ENCODE peak calls at places on chromosomes 16 and 17, in seven cellular contexts. One of them, this sample, is unnamed.

GRCh38 chr17:49487202-49487601 is 7.9 kb upstream of the NGFR start:
- DNase-seq in endothelial cell: no peak
- DNase-seq in stimulated activated CD4-positive, alpha-beta T cell treated with anti-CD3 and anti-CD28 coated beads, Interleukin-1b, Interleukin-23, amount 100 ng/mL, for 24 hours: no peak
- DNase-seq in Caki2: no peak
- DNase-seq in NCI-H226: no peak
- DNase-seq in left cardiac atrium: no peak
- DNase-seq in uterus: no peak
- DNase-seq in this sample: no peak

GRCh38 chr17:82437325-82437668 is 13.3 kb downstream of the CYBC1 start:
- DNase-seq in NCI-H226: no peak
- DNase-seq in endothelial cell: no peak
- DNase-seq in stimulated activated CD4-positive, alpha-beta T cell treated with anti-CD3 and anti-CD28 coated beads, Interleukin-1b, Interleukin-23, amount 100 ng/mL, for 24 hours: no peak
- DNase-seq in Caki2: no peak
- DNase-seq in left cardiac atrium: no peak
- DNase-seq in uterus: no peak
- DNase-seq in this sample: no peak

GRCh38 chr17:4250887-4251286 is 12.9 kb downstream of the ANKFY1 start:
- DNase-seq in left cardiac atrium: no peak
- DNase-seq in endothelial cell: no peak
- DNase-seq in Caki2: no peak
- DNase-seq in stimulated activated CD4-positive, alpha-beta T cell treated with anti-CD3 and anti-CD28 coated beads, Interleukin-1b, Interleukin-23, amount 100 ng/mL, for 24 hours: no peak
- DNase-seq in uterus: no peak
- DNase-seq in NCI-H226: no peak
- DNase-seq in this sample: no peak

GRCh38 chr16:85064186-85064585 is 36.6 kb downstream of the KIAA0513 start:
- DNase-seq in left cardiac atrium: no peak
- DNase-seq in stimulated activated CD4-positive, alpha-beta T cell treated with anti-CD3 and anti-CD28 coated beads, Interleukin-1b, Interleukin-23, amount 100 ng/mL, for 24 hours: no peak
- DNase-seq in uterus: no peak
- DNase-seq in Caki2: no peak
- DNase-seq in endothelial cell: no peak
- DNase-seq in NCI-H226: no peak
- DNase-seq in this sample: no peak

GRCh38 chr17:13362341-13363122 is 239.2 kb downstream of the HS3ST3A1 start:
- DNase-seq in uterus: no peak
- DNase-seq in left cardiac atrium: no peak
- DNase-seq in stimulated activated CD4-positive, alpha-beta T cell treated with anti-CD3 and anti-CD28 coated beads, Interleukin-1b, Interleukin-23, amount 100 ng/mL, for 24 hours: no peak
- DNase-seq in Caki2: peak
- DNase-seq in NCI-H226: no peak
- DNase-seq in endothelial cell: no peak
- DNase-seq in this sample: peak

GRCh38 chr17:35019386-35020179 is 39.3 kb downstream of the LIG3 start:
- DNase-seq in left cardiac atrium: no peak
- DNase-seq in stimulated activated CD4-positive, alpha-beta T cell treated with anti-CD3 and anti-CD28 coated beads, Interleukin-1b, Interleukin-23, amount 100 ng/mL, for 24 hours: no peak
- DNase-seq in Caki2: no peak
- DNase-seq in uterus: no peak
- DNase-seq in endothelial cell: no peak
- DNase-seq in NCI-H226: no peak
- DNase-seq in this sample: no peak

GRCh38 chr17:49216953-49217650 is 6.6 kb downstream of the ABI3 start:
- DNase-seq in Caki2: no peak
- DNase-seq in uterus: peak
- DNase-seq in left cardiac atrium: peak
- DNase-seq in NCI-H226: no peak
- DNase-seq in stimulated activated CD4-positive, alpha-beta T cell treated with anti-CD3 and anti-CD28 coated beads, Interleukin-1b, Interleukin-23, amount 100 ng/mL, for 24 hours: no peak
- DNase-seq in endothelial cell: no peak
- DNase-seq in this sample: no peak

GRCh38 chr16:86389566-86390328 is 120.6 kb upstream of the FOXF1 start:
- DNase-seq in left cardiac atrium: no peak
- DNase-seq in Caki2: no peak
- DNase-seq in stimulated activated CD4-positive, alpha-beta T cell treated with anti-CD3 and anti-CD28 coated beads, Interleukin-1b, Interleukin-23, amount 100 ng/mL, for 24 hours: no peak
- DNase-seq in uterus: peak
- DNase-seq in NCI-H226: no peak
- DNase-seq in endothelial cell: no peak
- DNase-seq in this sample: no peak

GRCh38 chr16:88393034-88393433 is 10.3 kb downstream of the ZNF469 start:
- DNase-seq in uterus: no peak
- DNase-seq in NCI-H226: no peak
- DNase-seq in left cardiac atrium: no peak
- DNase-seq in stimulated activated CD4-positive, alpha-beta T cell treated with anti-CD3 and anti-CD28 coated beads, Interleukin-1b, Interleukin-23, amount 100 ng/mL, for 24 hours: no peak
- DNase-seq in endothelial cell: no peak
- DNase-seq in Caki2: no peak
- DNase-seq in this sample: peak

GRCh38 chr16:9778879-9779278 is 403.3 kb downstream of the GRIN2A start:
- DNase-seq in Caki2: no peak
- DNase-seq in left cardiac atrium: no peak
- DNase-seq in NCI-H226: no peak
- DNase-seq in uterus: no peak
- DNase-seq in stimulated activated CD4-positive, alpha-beta T cell treated with anti-CD3 and anti-CD28 coated beads, Interleukin-1b, Interleukin-23, amount 100 ng/mL, for 24 hours: no peak
- DNase-seq in endothelial cell: no peak
- DNase-seq in this sample: no peak

GRCh38 chr17:29567362-29568330 is 809 bp upstream of the ABHD15 start:
- DNase-seq in Caki2: peak
- DNase-seq in endothelial cell: peak
- DNase-seq in stimulated activated CD4-positive, alpha-beta T cell treated with anti-CD3 and anti-CD28 coated beads, Interleukin-1b, Interleukin-23, amount 100 ng/mL, for 24 hours: no peak
- DNase-seq in uterus: peak
- DNase-seq in left cardiac atrium: peak
- DNase-seq in NCI-H226: peak
- DNase-seq in this sample: no peak

GRCh38 chr17:76561799-76562268 is 22.0 kb downstream of the PRCD start:
- DNase-seq in uterus: no peak
- DNase-seq in NCI-H226: peak
- DNase-seq in stimulated activated CD4-positive, alpha-beta T cell treated with anti-CD3 and anti-CD28 coated beads, Interleukin-1b, Interleukin-23, amount 100 ng/mL, for 24 hours: no peak
- DNase-seq in endothelial cell: no peak
- DNase-seq in Caki2: no peak
- DNase-seq in left cardiac atrium: no peak
- DNase-seq in this sample: no peak

GRCh38 chr17:59416184-59416583 is 84.7 kb downstream of the YPEL2 start:
- DNase-seq in left cardiac atrium: no peak
- DNase-seq in stimulated activated CD4-positive, alpha-beta T cell treated with anti-CD3 and anti-CD28 coated beads, Interleukin-1b, Interleukin-23, amount 100 ng/mL, for 24 hours: no peak
- DNase-seq in endothelial cell: no peak
- DNase-seq in Caki2: no peak
- DNase-seq in uterus: no peak
- DNase-seq in NCI-H226: no peak
- DNase-seq in this sample: no peak

GRCh38 chr17:27442702-27443101 is 13.5 kb upstream of the KSR1 start:
- DNase-seq in uterus: no peak
- DNase-seq in endothelial cell: no peak
- DNase-seq in left cardiac atrium: no peak
- DNase-seq in NCI-H226: no peak
- DNase-seq in Caki2: no peak
- DNase-seq in stimulated activated CD4-positive, alpha-beta T cell treated with anti-CD3 and anti-CD28 coated beads, Interleukin-1b, Interleukin-23, amount 100 ng/mL, for 24 hours: no peak
- DNase-seq in this sample: peak

GRCh38 chr17:29613371-29613837 is 9.3 kb downstream of the CORO6 start:
- DNase-seq in endothelial cell: peak
- DNase-seq in left cardiac atrium: peak
- DNase-seq in NCI-H226: no peak
- DNase-seq in uterus: peak
- DNase-seq in stimulated activated CD4-positive, alpha-beta T cell treated with anti-CD3 and anti-CD28 coated beads, Interleukin-1b, Interleukin-23, amount 100 ng/mL, for 24 hours: peak
- DNase-seq in Caki2: peak
- DNase-seq in this sample: peak

GRCh38 chr17:73841431-73842060 is 197.3 kb upstream of the SDK2 start:
- DNase-seq in stimulated activated CD4-positive, alpha-beta T cell treated with anti-CD3 and anti-CD28 coated beads, Interleukin-1b, Interleukin-23, amount 100 ng/mL, for 24 hours: no peak
- DNase-seq in left cardiac atrium: no peak
- DNase-seq in uterus: no peak
- DNase-seq in endothelial cell: peak
- DNase-seq in Caki2: no peak
- DNase-seq in NCI-H226: no peak
- DNase-seq in this sample: peak

GRCh38 chr17:82587234-82588086 is 60.8 kb downstream of the WDR45B start:
- DNase-seq in endothelial cell: no peak
- DNase-seq in left cardiac atrium: no peak
- DNase-seq in uterus: no peak
- DNase-seq in Caki2: no peak
- DNase-seq in NCI-H226: no peak
- DNase-seq in stimulated activated CD4-positive, alpha-beta T cell treated with anti-CD3 and anti-CD28 coated beads, Interleukin-1b, Interleukin-23, amount 100 ng/mL, for 24 hours: no peak
- DNase-seq in this sample: no peak

GRCh38 chr17:18963126-18964017 is 11.4 kb downstream of the SLC5A10 start:
- DNase-seq in endothelial cell: no peak
- DNase-seq in left cardiac atrium: no peak
- DNase-seq in Caki2: no peak
- DNase-seq in NCI-H226: no peak
- DNase-seq in stimulated activated CD4-positive, alpha-beta T cell treated with anti-CD3 and anti-CD28 coated beads, Interleukin-1b, Interleukin-23, amount 100 ng/mL, for 24 hours: no peak
- DNase-seq in uterus: no peak
- DNase-seq in this sample: no peak

GRCh38 chr16:30521873-30522641 is 4.3 kb downstream of the ZNF768 start:
- DNase-seq in NCI-H226: no peak
- DNase-seq in left cardiac atrium: no peak
- DNase-seq in stimulated activated CD4-positive, alpha-beta T cell treated with anti-CD3 and anti-CD28 coated beads, Interleukin-1b, Interleukin-23, amount 100 ng/mL, for 24 hours: no peak
- DNase-seq in endothelial cell: no peak
- DNase-seq in Caki2: peak
- DNase-seq in uterus: no peak
- DNase-seq in this sample: peak

GRCh38 chr17:53949473-53950090 is 126.9 kb downstream of the KIF2B start:
- DNase-seq in endothelial cell: no peak
- DNase-seq in uterus: no peak
- DNase-seq in left cardiac atrium: no peak
- DNase-seq in stimulated activated CD4-positive, alpha-beta T cell treated with anti-CD3 and anti-CD28 coated beads, Interleukin-1b, Interleukin-23, amount 100 ng/mL, for 24 hours: no peak
- DNase-seq in NCI-H226: no peak
- DNase-seq in Caki2: no peak
- DNase-seq in this sample: peak

GRCh38 chr16:86166414-86166813 is 267.5 kb downstream of the IRF8 start:
- DNase-seq in uterus: no peak
- DNase-seq in Caki2: no peak
- DNase-seq in NCI-H226: no peak
- DNase-seq in endothelial cell: no peak
- DNase-seq in stimulated activated CD4-positive, alpha-beta T cell treated with anti-CD3 and anti-CD28 coated beads, Interleukin-1b, Interleukin-23, amount 100 ng/mL, for 24 hours: no peak
- DNase-seq in left cardiac atrium: no peak
- DNase-seq in this sample: no peak

GRCh38 chr17:63652106-63652505 is 29.9 kb downstream of the MAP3K3 start:
- DNase-seq in Caki2: no peak
- DNase-seq in NCI-H226: no peak
- DNase-seq in left cardiac atrium: no peak
- DNase-seq in uterus: no peak
- DNase-seq in endothelial cell: no peak
- DNase-seq in stimulated activated CD4-positive, alpha-beta T cell treated with anti-CD3 and anti-CD28 coated beads, Interleukin-1b, Interleukin-23, amount 100 ng/mL, for 24 hours: no peak
- DNase-seq in this sample: peak

GRCh38 chr17:79574108-79574507 is 36.7 kb downstream of the RBFOX3 start:
- DNase-seq in endothelial cell: no peak
- DNase-seq in NCI-H226: no peak
- DNase-seq in uterus: no peak
- DNase-seq in Caki2: no peak
- DNase-seq in left cardiac atrium: no peak
- DNase-seq in stimulated activated CD4-positive, alpha-beta T cell treated with anti-CD3 and anti-CD28 coated beads, Interleukin-1b, Interleukin-23, amount 100 ng/mL, for 24 hours: no peak
- DNase-seq in this sample: no peak

GRCh38 chr16:9225527-9226316 is 134.3 kb downstream of the HAPSTR1 start:
- DNase-seq in stimulated activated CD4-positive, alpha-beta T cell treated with anti-CD3 and anti-CD28 coated beads, Interleukin-1b, Interleukin-23, amount 100 ng/mL, for 24 hours: no peak
- DNase-seq in Caki2: no peak
- DNase-seq in endothelial cell: no peak
- DNase-seq in NCI-H226: no peak
- DNase-seq in left cardiac atrium: no peak
- DNase-seq in uterus: no peak
- DNase-seq in this sample: no peak

GRCh38 chr16:78390070-78390469 is 290.6 kb downstream of the WWOX start:
- DNase-seq in uterus: peak
- DNase-seq in Caki2: no peak
- DNase-seq in NCI-H226: no peak
- DNase-seq in left cardiac atrium: no peak
- DNase-seq in endothelial cell: no peak
- DNase-seq in stimulated activated CD4-positive, alpha-beta T cell treated with anti-CD3 and anti-CD28 coated beads, Interleukin-1b, Interleukin-23, amount 100 ng/mL, for 24 hours: no peak
- DNase-seq in this sample: peak

GRCh38 chr16:67560827-67561342 is 1.4 kb upstream of the CTCF start:
- DNase-seq in NCI-H226: no peak
- DNase-seq in left cardiac atrium: no peak
- DNase-seq in stimulated activated CD4-positive, alpha-beta T cell treated with anti-CD3 and anti-CD28 coated beads, Interleukin-1b, Interleukin-23, amount 100 ng/mL, for 24 hours: no peak
- DNase-seq in endothelial cell: no peak
- DNase-seq in uterus: no peak
- DNase-seq in Caki2: no peak
- DNase-seq in this sample: no peak

GRCh38 chr17:720706-721539 is 6.3 kb upstream of the VPS53 start:
- DNase-seq in endothelial cell: no peak
- DNase-seq in stimulated activated CD4-positive, alpha-beta T cell treated with anti-CD3 and anti-CD28 coated beads, Interleukin-1b, Interleukin-23, amount 100 ng/mL, for 24 hours: no peak
- DNase-seq in uterus: no peak
- DNase-seq in Caki2: no peak
- DNase-seq in left cardiac atrium: no peak
- DNase-seq in NCI-H226: no peak
- DNase-seq in this sample: no peak

GRCh38 chr16:21301168-21301894 is 23.2 kb upstream of the CRYM start:
- DNase-seq in Caki2: peak
- DNase-seq in stimulated activated CD4-positive, alpha-beta T cell treated with anti-CD3 and anti-CD28 coated beads, Interleukin-1b, Interleukin-23, amount 100 ng/mL, for 24 hours: peak
- DNase-seq in endothelial cell: peak
- DNase-seq in left cardiac atrium: peak
- DNase-seq in NCI-H226: peak
- DNase-seq in uterus: peak
- DNase-seq in this sample: peak

GRCh38 chr17:44940768-44941167 is 6.8 kb downstream of the KIF18B start:
- DNase-seq in endothelial cell: no peak
- DNase-seq in uterus: no peak
- DNase-seq in stimulated activated CD4-positive, alpha-beta T cell treated with anti-CD3 and anti-CD28 coated beads, Interleukin-1b, Interleukin-23, amount 100 ng/mL, for 24 hours: no peak
- DNase-seq in NCI-H226: no peak
- DNase-seq in left cardiac atrium: no peak
- DNase-seq in Caki2: no peak
- DNase-seq in this sample: no peak

GRCh38 chr17:40922239-40922638 is 15.2 kb downstream of the KRT23 start:
- DNase-seq in Caki2: peak
- DNase-seq in endothelial cell: no peak
- DNase-seq in stimulated activated CD4-positive, alpha-beta T cell treated with anti-CD3 and anti-CD28 coated beads, Interleukin-1b, Interleukin-23, amount 100 ng/mL, for 24 hours: no peak
- DNase-seq in left cardiac atrium: peak
- DNase-seq in NCI-H226: peak
- DNase-seq in uterus: peak
- DNase-seq in this sample: peak

GRCh38 chr17:17964710-17965109 is 7.5 kb downstream of the TOM1L2 start:
- DNase-seq in uterus: no peak
- DNase-seq in stimulated activated CD4-positive, alpha-beta T cell treated with anti-CD3 and anti-CD28 coated beads, Interleukin-1b, Interleukin-23, amount 100 ng/mL, for 24 hours: no peak
- DNase-seq in left cardiac atrium: no peak
- DNase-seq in endothelial cell: no peak
- DNase-seq in NCI-H226: no peak
- DNase-seq in Caki2: no peak
- DNase-seq in this sample: no peak

GRCh38 chr16:24876231-24876630 is 30.5 kb downstream of the SLC5A11 start:
- DNase-seq in left cardiac atrium: no peak
- DNase-seq in uterus: no peak
- DNase-seq in stimulated activated CD4-positive, alpha-beta T cell treated with anti-CD3 and anti-CD28 coated beads, Interleukin-1b, Interleukin-23, amount 100 ng/mL, for 24 hours: no peak
- DNase-seq in NCI-H226: no peak
- DNase-seq in endothelial cell: no peak
- DNase-seq in Caki2: no peak
- DNase-seq in this sample: no peak

GRCh38 chr17:64471440-64471839 is 22.5 kb downstream of the MILR1 start:
- DNase-seq in NCI-H226: no peak
- DNase-seq in left cardiac atrium: no peak
- DNase-seq in endothelial cell: no peak
- DNase-seq in Caki2: no peak
- DNase-seq in uterus: no peak
- DNase-seq in stimulated activated CD4-positive, alpha-beta T cell treated with anti-CD3 and anti-CD28 coated beads, Interleukin-1b, Interleukin-23, amount 100 ng/mL, for 24 hours: no peak
- DNase-seq in this sample: no peak

GRCh38 chr17:30235386-30236296 is at the start of gene SLC6A4:
- DNase-seq in NCI-H226: no peak
- DNase-seq in endothelial cell: no peak
- DNase-seq in left cardiac atrium: no peak
- DNase-seq in stimulated activated CD4-positive, alpha-beta T cell treated with anti-CD3 and anti-CD28 coated beads, Interleukin-1b, Interleukin-23, amount 100 ng/mL, for 24 hours: no peak
- DNase-seq in uterus: no peak
- DNase-seq in Caki2: no peak
- DNase-seq in this sample: no peak

GRCh38 chr16:3038256-3038655 is 1.5 kb upstream of the BICDL2 start:
- DNase-seq in left cardiac atrium: no peak
- DNase-seq in stimulated activated CD4-positive, alpha-beta T cell treated with anti-CD3 and anti-CD28 coated beads, Interleukin-1b, Interleukin-23, amount 100 ng/mL, for 24 hours: no peak
- DNase-seq in Caki2: no peak
- DNase-seq in uterus: no peak
- DNase-seq in NCI-H226: no peak
- DNase-seq in endothelial cell: no peak
- DNase-seq in this sample: no peak